ENCODE peak calls at places on chromosomes 1 and 21, in five cellular contexts. V, X, R, A and E are unnamed samples.

GRCh38 chr1:246306415-246307037 is 200.6 kb downstream of the SMYD3 start:
- DNase-seq in R (no peak), V (no peak), A (peak), X (no peak), E (peak)

GRCh38 chr1:178571807-178572206 is 58.9 kb downstream of the TEX35 start:
- DNase-seq in A (no peak), X (no peak), R (no peak), V (no peak), E (no peak)

GRCh38 chr21:39385299-39386145 is 36.6 kb upstream of the HMGN1 start:
- DNase-seq in V (peak), X (no peak), A (peak), R (no peak), E (peak)

GRCh38 chr1:27658951-27659496 is 13.0 kb downstream of the IFI6 start:
- DNase-seq in A (peak), V (peak), X (peak), R (peak), E (peak)

GRCh38 chr1:17232759-17233661 is 15.9 kb upstream of the PADI3 start:
- DNase-seq in R (peak), V (peak), A (peak), X (peak), E (peak)

GRCh38 chr1:241641748-241642592 is 1.8 kb upstream of the CHML start:
- DNase-seq in A (peak), R (peak), X (peak), V (peak), E (peak)

GRCh38 chr21:36709030-36709867 is 10.3 kb downstream of the SIM2 start:
- DNase-seq in V (no peak), R (no peak), X (no peak), A (no peak), E (no peak)

GRCh38 chr1:153534933-153535663 is 693 bp downstream of the S100A6 start:
- DNase-seq in X (no peak), R (peak), V (peak), A (peak), E (peak)

GRCh38 chr1:226882187-226882586 is 11.8 kb downstream of the PSEN2 start:
- DNase-seq in R (no peak), V (no peak), X (no peak), A (no peak), E (no peak)

GRCh38 chr1:166233750-166234366 is 67.1 kb upstream of the FAM78B start:
- DNase-seq in R (no peak), A (no peak), X (no peak), V (no peak), E (no peak)

GRCh38 chr1:230424440-230425251 is 1.5 kb downstream of the PGBD5 start:
- DNase-seq in X (no peak), A (no peak), R (no peak), V (no peak), E (no peak)

GRCh38 chr1:3827813-3828307 is 29.2 kb downstream of the CEP104 start:
- DNase-seq in X (peak), V (no peak), R (no peak), A (peak), E (no peak)

GRCh38 chr21:21963911-21964310 is 965.7 kb downstream of the NCAM2 start:
- DNase-seq in A (no peak), R (no peak), V (no peak), X (no peak), E (no peak)

GRCh38 chr1:111864862-111865261 is 109.2 kb downstream of the DDX20 start:
- DNase-seq in X (no peak), R (no peak), V (no peak), A (no peak), E (no peak)

GRCh38 chr1:218803351-218803997 is 370.2 kb upstream of the LYPLAL1 start:
- DNase-seq in R (no peak), A (no peak), X (peak), V (no peak), E (no peak)

GRCh38 chr1:58746757-58747156 is 37.1 kb downstream of the JUN start:
- DNase-seq in A (peak), V (no peak), R (no peak), X (peak), E (peak)

GRCh38 chr1:31855038-31855845 is 39.4 kb upstream of the SPOCD1 start:
- DNase-seq in R (peak), A (peak), V (peak), X (peak), E (peak)

GRCh38 chr1:46489169-46489637 is 433 bp upstream of the DMBX1 start:
- DNase-seq in R (no peak), V (no peak), A (no peak), X (peak), E (no peak)

GRCh38 chr1:226314055-226314454 is 5.1 kb upstream of the LIN9 start:
- DNase-seq in R (no peak), X (no peak), A (no peak), V (no peak), E (no peak)

GRCh38 chr1:27119270-27119618 is 35.7 kb downstream of the SLC9A1 start:
- DNase-seq in R (no peak), X (no peak), A (peak), V (peak), E (peak)

GRCh38 chr1:13469343-13469742 is 44.5 kb downstream of the LRRC38 start:
- DNase-seq in X (peak), V (no peak), R (no peak), A (no peak), E (peak)

GRCh38 chr1:182841368-182841988 is 2.3 kb downstream of the DHX9 start:
- DNase-seq in X (peak), A (peak), R (peak), V (peak), E (peak)

GRCh38 chr1:211493133-211493864 is 1.3 kb upstream of the RD3 start:
- DNase-seq in R (no peak), X (no peak), V (no peak), A (no peak), E (no peak)

GRCh38 chr1:218357893-218358232 is 12.7 kb downstream of the TGFB2 start:
- DNase-seq in R (no peak), V (no peak), X (no peak), A (no peak), E (no peak)

GRCh38 chr1:212309967-212310366 is 24.8 kb downstream of the PPP2R5A start:
- DNase-seq in A (peak), X (no peak), V (peak), R (no peak), E (no peak)

GRCh38 chr21:40165671-40166070 is 298.4 kb downstream of the PCP4 start:
- DNase-seq in A (no peak), X (no peak), V (no peak), R (no peak), E (no peak)

DNA sequence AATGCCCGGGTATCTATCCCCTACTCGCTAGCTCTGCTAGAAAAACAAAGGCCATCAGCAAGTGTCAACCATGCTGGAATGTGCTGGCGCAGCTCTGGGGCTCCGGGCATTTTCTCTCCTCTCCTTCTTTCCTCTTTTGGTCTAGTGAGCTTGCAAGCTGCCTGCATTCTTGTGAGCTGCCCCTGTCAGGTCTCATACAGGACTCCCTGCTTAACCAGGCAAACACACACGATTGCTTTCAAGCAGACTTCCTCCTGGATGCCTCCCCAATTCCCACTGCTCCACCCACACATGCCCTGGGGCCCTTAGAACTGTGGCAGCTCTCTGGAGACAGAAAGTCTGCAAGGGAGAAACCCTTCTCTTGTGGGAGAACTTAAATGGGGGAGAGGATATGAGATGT is 35.7 kb upstream of the SUCO start:
- DNase-seq in R (peak), A (no peak), V (peak), X (peak), E (peak)
- H3K4me3 ChIP-seq in R (no peak), A (no peak), V (no peak), X (no peak), E (no peak)

DNA sequence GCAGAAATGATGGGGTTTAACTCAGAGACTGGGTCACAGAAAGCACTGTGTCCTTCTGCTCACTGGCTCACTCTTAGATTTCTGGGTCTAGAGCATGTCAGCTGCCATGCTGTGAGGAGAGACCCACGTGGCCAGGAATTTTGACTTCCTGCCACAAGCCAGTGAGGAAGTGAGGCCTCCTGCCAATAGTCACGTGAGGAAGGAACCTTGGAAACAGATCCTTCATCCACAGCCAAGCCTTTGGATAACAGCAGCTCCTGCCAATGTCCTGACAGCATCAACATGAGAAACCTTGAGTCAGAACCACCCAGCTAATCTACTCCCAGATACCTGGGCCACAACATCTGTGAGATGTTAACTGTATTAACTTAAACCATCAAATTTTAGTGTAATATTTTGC is 114.5 kb upstream of the PLPPR5 start:
- DNase-seq in A (peak), X (no peak), V (no peak), R (no peak), E (no peak)
- TF ChIP-seq CTCF in A (no peak), X (no peak), V (no peak), R (no peak), E (no peak)

GRCh38 chr1:208202333-208202987 is 41.7 kb downstream of the PLXNA2 start:
- DNase-seq in R (no peak), V (no peak), A (no peak), X (peak), E (no peak)
- H3K4me3 ChIP-seq in R (peak), V (no peak), A (no peak), X (peak), E (no peak)

GRCh38 chr1:87007323-87007722 is 92.9 kb downstream of the HS2ST1 start:
- DNase-seq in R (no peak), X (no peak), A (no peak), V (no peak), E (no peak)
- TF ChIP-seq CTCF in R (no peak), X (no peak), A (no peak), V (no peak), E (no peak)

GRCh38 chr21:44911384-44912157 is 9.1 kb downstream of the ITGB2 start:
- DNase-seq in R (peak), A (no peak), X (peak), V (no peak), E (no peak)

GRCh38 chr21:44909719-44910118 is 11.0 kb downstream of the ITGB2 start:
- DNase-seq in V (no peak), X (no peak), R (no peak), A (no peak), E (no peak)

GRCh38 chr21:44912158-44912473 is 8.6 kb downstream of the ITGB2 start:
- DNase-seq in R (no peak), A (no peak), V (no peak), X (no peak), E (no peak)

GRCh38 chr21:44910229-44911065 is 10.3 kb downstream of the ITGB2 start:
- DNase-seq in X (no peak), R (no peak), A (no peak), V (no peak), E (no peak)

GRCh38 chr21:44911066-44911383 is 9.7 kb downstream of the ITGB2 start:
- DNase-seq in A (no peak), V (no peak), R (no peak), X (no peak), E (no peak)
- H3K4me3 ChIP-seq in A (no peak), V (no peak), R (no peak), X (no peak), E (no peak)

DNA sequence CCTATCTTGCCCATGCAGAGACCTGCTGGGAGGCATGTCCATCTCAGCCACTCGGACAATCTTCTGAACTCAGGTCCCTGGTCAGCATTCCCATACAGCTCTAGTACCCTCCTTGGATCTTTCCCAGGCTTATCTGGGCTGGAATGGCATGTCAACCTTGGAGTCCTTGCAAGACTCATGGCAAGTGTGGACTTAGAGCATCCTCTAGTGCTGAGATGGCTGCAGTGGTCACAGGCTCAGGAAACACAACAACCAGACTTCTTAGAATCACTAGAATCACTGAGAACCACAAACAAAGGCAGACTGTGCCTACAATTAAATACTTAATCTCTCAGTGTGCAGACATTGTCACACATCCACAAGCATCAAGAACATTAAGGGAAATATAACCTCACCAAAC is 73.1 kb upstream of the TSHB start:
- DNase-seq in R (no peak), X (peak), A (peak), V (peak), E (peak)
- TF ChIP-seq CTCF in R (peak), X (peak), A (peak), V (peak), E (peak)

GRCh38 chr1:89407355-89407754 is 43.5 kb downstream of the GBP6 start:
- DNase-seq in X (no peak), V (peak), A (peak), R (peak), E (peak)
- H3K4me3 ChIP-seq in X (no peak), V (peak), A (no peak), R (no peak), E (peak)

GRCh38 chr1:25042331-25042730 is 112.3 kb upstream of the RUNX3 start:
- DNase-seq in A (no peak), R (no peak), V (no peak), X (no peak), E (no peak)
- TF ChIP-seq CTCF in A (no peak), R (no peak), V (no peak), X (no peak), E (no peak)

GRCh38 chr1:155831279-155831976 is 25.6 kb downstream of the GON4L start:
- DNase-seq in A (no peak), V (no peak), R (no peak), X (no peak), E (no peak)

GRCh38 chr1:155833665-155834295 is 23.2 kb downstream of the GON4L start:
- DNase-seq in V (no peak), A (no peak), R (no peak), X (no peak), E (no peak)

GRCh38 chr1:155840391-155840790 is 16.6 kb downstream of the GON4L start:
- DNase-seq in V (no peak), R (no peak), A (no peak), X (no peak), E (no peak)

GRCh38 chr1:155835548-155835947 is 21.5 kb downstream of the GON4L start:
- DNase-seq in X (no peak), A (no peak), V (no peak), R (no peak), E (no peak)

DNA sequence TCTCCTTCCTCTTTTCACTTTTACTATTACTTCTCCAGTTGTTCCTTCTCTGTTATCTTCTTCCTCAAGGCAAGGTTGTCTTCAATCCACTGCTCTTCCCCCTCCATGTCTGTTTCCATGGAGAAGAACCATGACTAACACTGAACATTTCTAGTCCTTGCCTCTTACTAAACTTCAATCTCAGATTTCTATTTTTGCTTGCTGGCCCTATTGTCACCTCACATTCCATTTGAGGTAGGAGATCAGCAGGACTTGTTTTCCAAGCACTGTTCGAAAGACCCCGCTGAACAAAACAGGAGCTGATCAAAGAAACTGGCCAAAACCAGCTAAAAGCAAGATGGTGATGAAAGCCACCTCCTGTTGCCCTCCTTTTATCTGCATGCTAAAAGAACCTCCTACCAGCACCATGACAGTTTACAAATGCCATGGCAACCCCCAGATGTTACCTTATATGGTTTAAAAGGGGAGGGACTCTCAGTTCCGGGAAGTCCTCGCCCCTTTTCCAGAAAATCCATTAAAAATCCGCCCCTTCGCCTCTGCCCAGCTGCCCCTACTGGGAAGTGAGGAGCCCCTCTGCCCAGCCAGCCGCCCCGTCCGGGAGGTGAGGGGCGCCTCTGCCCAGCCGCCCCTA is 22.6 kb downstream of the GON4L start:
- DNase-seq in V (peak), X (no peak), R (peak), A (peak), E (peak)
- H3K4me3 ChIP-seq in V (no peak), X (no peak), R (no peak), A (no peak), E (no peak)